ENCODE peak calls at places on chromosomes 12 and 14, in six cellular contexts. W is tibial artery; J is psoas muscle; Y is CD8-positive, alpha-beta memory T cell; G is pancreas; N is thoracic aorta. I is an unnamed sample. For H3K4me1, the result is how much of the 10 kb centered on the place peaks cover.

GRCh38 chr14:32941668-32942065 is 3.0 kb downstream of the NPAS3 start:
- DNase-seq in W (no peak), J (no peak), Y (no peak), G (no peak), N (no peak), I (no peak)

GRCh38 chr12:62834971-62835547 is 99.9 kb downstream of the PPM1H start:
- DNase-seq in W (no peak), J (no peak), Y (no peak), G (no peak), N (no peak), I (no peak)

GRCh38 chr12:30837595-30837994 is 82.8 kb upstream of the CAPRIN2 start:
- DNase-seq in W (no peak), J (no peak), Y (no peak), G (no peak), N (no peak), I (no peak)

GRCh38 chr12:67482751-67483661 is 165.5 kb upstream of the DYRK2 start:
- DNase-seq in W (peak), J (peak), Y (peak), G (peak), N (no peak), I (peak)

GRCh38 chr12:23771230-23771949 is 178.1 kb downstream of the SOX5 start:
- DNase-seq in W (peak), J (peak), Y (no peak), G (no peak), N (peak), I (peak)

GRCh38 chr12:78636253-78636855 is 228.2 kb upstream of the SYT1 start:
- DNase-seq in W (no peak), J (no peak), Y (no peak), G (no peak), N (no peak), I (no peak)

GRCh38 chr12:49198431-49199155 is 9.7 kb upstream of the TUBA1A start:
- DNase-seq in W (peak), J (peak), Y (no peak), G (no peak), N (no peak), I (no peak)

GRCh38 chr14:95211721-95212504 is 54.6 kb upstream of the DICER1 start:
- DNase-seq in W (no peak), J (no peak), Y (no peak), G (no peak), N (no peak), I (no peak)

GRCh38 chr12:26338574-26339572 is 143.5 kb downstream of the SSPN start:
- DNase-seq in W (no peak), J (no peak), Y (no peak), G (no peak), N (no peak), I (no peak)

GRCh38 chr14:67268456-67269115 is 27.4 kb downstream of the PALS1 start:
- DNase-seq in W (no peak), J (no peak), Y (no peak), G (no peak), N (no peak), I (no peak)

GRCh38 chr14:50821471-50822464 is 9.2 kb downstream of the NIN start:
- DNase-seq in W (no peak), J (no peak), Y (peak), G (no peak), N (no peak), I (no peak)

GRCh38 chr12:45388545-45388944 is 172.7 kb downstream of the ANO6 start:
- DNase-seq in W (no peak), J (no peak), Y (no peak), G (no peak), N (no peak), I (peak)

GRCh38 chr12:100789146-100789545 is 5.4 kb upstream of the ANO4 start:
- DNase-seq in W (no peak), J (no peak), Y (no peak), G (no peak), N (no peak), I (no peak)

GRCh38 chr14:95098984-95099599 is 58.2 kb downstream of the DICER1 start:
- DNase-seq in W (peak), J (peak), Y (peak), G (peak), N (no peak), I (peak)

GRCh38 chr14:103522028-103522581 is 525 bp downstream of the CKB start:
- DNase-seq in W (peak), J (peak), Y (no peak), G (peak), N (no peak), I (no peak)

GRCh38 chr14:103521438-103521961 is 1.1 kb downstream of the CKB start:
- DNase-seq in W (no peak), J (no peak), Y (no peak), G (no peak), N (no peak), I (no peak)

GRCh38 chr14:103524002-103524785 is 1.6 kb upstream of the CKB start:
- DNase-seq in W (no peak), J (no peak), Y (no peak), G (peak), N (no peak), I (no peak)

GRCh38 chr14:103523583-103523969 is 946 bp upstream of the CKB start:
- DNase-seq in W (no peak), J (no peak), Y (no peak), G (no peak), N (no peak), I (no peak)

DNA sequence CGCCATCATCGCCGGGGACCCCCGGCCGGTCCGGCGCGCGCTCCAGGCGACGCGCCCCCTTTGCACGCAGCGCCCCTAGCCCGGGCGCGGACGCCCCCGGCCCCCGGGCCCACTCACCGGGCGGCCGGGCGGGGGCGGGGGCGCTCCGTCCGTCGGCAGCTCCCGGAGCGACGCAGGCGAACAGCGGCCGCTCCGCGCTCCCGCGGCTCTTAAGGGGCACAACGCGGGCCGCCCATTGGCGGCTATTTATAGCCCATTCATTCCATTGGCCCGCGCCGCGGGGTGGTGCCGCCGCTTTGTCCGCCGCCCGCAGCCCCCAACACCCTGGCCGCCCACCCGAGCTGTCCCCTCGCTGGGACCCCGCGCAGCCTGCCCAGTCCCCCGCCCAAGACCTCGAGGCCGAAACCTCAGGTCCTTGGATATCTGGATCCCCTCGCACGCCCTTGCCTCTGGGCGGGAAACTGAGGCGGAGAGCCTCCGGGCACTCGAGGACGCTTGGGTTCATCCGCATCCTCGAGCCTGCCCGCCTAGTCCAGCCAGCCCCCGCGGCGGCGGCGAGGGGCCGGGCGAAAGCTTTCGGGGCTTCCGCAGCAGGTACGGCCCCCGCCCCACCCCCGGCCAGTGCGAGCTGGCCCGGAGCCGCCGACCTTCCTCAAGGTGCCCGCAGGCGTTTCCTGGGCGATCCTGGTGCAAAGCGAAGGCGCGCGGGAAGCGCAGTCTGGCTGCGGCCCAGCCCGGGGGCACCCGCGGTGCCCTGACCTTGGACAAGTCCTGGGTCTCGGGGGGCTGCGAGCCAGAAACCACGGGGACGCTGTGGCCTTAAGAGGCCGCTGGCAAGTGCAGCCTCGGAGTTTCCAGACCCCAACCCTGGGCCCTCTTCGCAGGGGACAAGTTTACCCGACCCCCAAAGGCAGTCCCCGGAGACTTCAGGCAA is at the start of gene CKB:
- DNase-seq in W (peak), J (peak), Y (no peak), G (peak), N (no peak), I (no peak)
- H3K4me1 ChIP-seq in W (half or more), J (under half), Y (under half), G (under half), N (under half), I (half or more)

GRCh38 chr12:125871811-125872594 is 806.8 kb downstream of the AACS start:
- DNase-seq in W (no peak), J (no peak), Y (no peak), G (no peak), N (no peak), I (no peak)
- H3K4me1 ChIP-seq in W (under half), J (under half), Y (under half), G (under half), N (under half), I (under half)

DNA sequence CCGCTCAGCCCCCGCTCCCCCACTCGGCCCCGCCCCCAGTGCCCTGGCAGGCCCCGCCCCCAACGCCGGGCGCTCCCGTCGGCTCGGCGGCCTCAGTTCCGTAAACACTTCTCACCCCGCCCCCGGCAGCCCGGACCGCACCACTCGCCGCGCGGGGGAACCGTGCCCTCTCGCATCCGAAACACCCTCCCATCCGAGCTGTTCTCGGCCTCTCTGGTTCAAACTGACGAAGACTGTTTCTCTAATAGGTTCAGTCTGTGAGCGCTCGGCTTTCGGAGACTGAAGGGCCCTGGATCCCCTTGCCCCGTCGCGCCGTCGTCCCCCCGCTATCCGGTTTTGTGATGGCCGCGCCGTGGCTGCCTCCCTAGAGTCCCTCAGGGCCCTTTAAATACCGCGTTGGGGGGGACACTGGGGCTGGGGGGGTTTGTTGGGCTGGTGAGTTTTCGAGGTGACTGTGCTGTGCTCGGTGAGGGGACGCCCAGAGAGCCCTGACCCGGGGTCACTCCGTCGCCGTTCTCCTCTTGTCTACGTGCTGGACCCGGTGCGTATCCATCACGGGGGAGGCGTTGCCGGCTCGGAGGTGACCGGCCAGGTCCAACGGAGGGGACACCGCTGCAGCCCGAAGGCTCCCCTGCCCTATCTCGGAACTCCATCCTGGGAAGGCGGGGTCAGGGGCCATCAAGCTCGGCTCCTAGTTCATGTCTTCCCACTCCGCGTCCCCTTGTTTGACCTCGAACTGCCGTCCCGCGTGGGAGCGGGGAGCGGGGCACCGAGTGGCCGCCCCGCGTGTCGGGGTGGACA is at the start of gene TCP11L2:
- DNase-seq in W (peak), J (peak), Y (peak), G (peak), N (peak), I (peak)
- H3K4me1 ChIP-seq in W (under half), J (half or more), Y (half or more), G (under half), N (under half), I (under half)

DNA sequence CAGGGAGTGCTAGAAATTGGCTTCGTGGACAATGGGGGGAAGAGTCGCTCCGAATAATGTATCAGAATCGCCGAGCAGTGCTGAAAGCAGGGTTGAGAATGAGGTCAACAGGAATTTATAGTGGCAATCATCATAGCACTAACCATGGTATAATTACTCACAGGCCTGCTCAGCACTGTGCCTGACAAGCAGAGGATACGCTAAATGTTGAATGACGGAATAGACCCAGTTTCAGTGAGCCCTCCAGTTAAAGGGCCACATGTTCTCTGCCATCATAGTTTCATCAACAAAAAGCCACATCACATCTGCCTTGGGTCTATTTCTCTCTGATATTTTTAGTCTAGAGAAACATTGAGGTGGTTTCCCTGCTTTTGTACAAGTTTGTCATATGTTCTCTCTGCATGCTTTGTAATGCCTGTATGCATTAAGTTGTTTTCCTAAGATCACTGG is 130.3 kb upstream of the EGLN3 start:
- DNase-seq in W (no peak), J (no peak), Y (no peak), G (no peak), N (no peak), I (no peak)
- H3K4me1 ChIP-seq in W (under half), J (under half), Y (under half), G (under half), N (under half), I (under half)

DNA sequence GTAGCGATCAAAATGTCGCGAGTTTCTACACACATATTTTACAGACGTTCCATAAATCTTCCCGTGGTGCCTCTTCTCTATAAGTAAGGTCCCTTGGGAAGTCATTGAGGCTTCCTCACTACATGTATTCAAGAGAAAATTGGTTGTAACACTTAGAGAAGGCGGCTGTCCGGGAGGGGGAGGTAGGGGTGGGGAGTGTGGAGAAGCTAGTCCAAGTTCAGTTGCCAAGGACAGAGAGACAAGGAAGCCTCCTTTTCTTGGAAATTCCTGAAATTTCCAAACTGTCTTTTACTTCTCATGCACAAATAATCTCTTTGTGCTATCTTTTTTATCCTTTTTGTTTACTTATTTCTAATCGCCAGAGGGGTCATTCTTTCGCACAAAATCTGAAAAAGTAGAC is 45.0 kb downstream of the MAP1LC3B2 start:
- DNase-seq in W (no peak), J (peak), Y (no peak), G (no peak), N (no peak), I (peak)
- H3K4me1 ChIP-seq in W (under half), J (under half), Y (under half), G (under half), N (under half), I (under half)

GRCh38 chr12:18797604-18798003 is 59.7 kb downstream of the CAPZA3 start:
- DNase-seq in W (no peak), J (no peak), Y (no peak), G (no peak), N (no peak), I (no peak)
- H3K4me1 ChIP-seq in W (under half), J (under half), Y (under half), G (under half), N (under half), I (under half)

GRCh38 chr14:75491376-75491978 is 30.8 kb upstream of the BATF start:
- DNase-seq in W (no peak), J (no peak), Y (no peak), G (no peak), N (no peak), I (no peak)
- H3K4me1 ChIP-seq in W (under half), J (under half), Y (under half), G (under half), N (under half), I (under half)

I was measured in tibial nerve.